ENCODE peak calls at places on chromosomes 4 and X, in eight cellular contexts. A, F, P, E, M, Q, G and N are unnamed samples.

GRCh38 chr4:121764702-121765367 is at the start of gene SMIM43:
- DNase-seq in A (no peak), F (no peak), P (peak; percentile 51), E (no peak), M (no peak), Q (no peak), G (no peak), N (no peak)

GRCh38 chr4:19987746-19988145 is 264.0 kb upstream of the SLIT2 start:
- DNase-seq in A (peak; percentile 26), F (no peak), P (peak; percentile 72), E (no peak), M (no peak), Q (no peak), G (no peak), N (no peak)

GRCh38 chrX:132815643-132816042 is 142.8 kb downstream of the HS6ST2 start:
- DNase-seq in A (no peak), F (no peak), P (no peak), E (no peak), M (no peak), Q (no peak), G (no peak), N (no peak)

GRCh38 chr4:86050516-86050915 is 309.3 kb downstream of the MAPK10 start:
- DNase-seq in A (no peak), F (no peak), P (peak; percentile 53), E (no peak), M (no peak), Q (no peak), G (no peak), N (no peak)

GRCh38 chr4:4761128-4761991 is 98.1 kb upstream of the MSX1 start:
- DNase-seq in A (no peak), F (peak; percentile 76), P (peak; percentile 25), E (no peak), M (no peak), Q (no peak), G (no peak), N (no peak)

GRCh38 chrX:13742397-13743176 is 8.0 kb downstream of the OFD1 start:
- DNase-seq in A (no peak), F (no peak), P (no peak), E (no peak), M (no peak), Q (no peak), G (no peak), N (no peak)

GRCh38 chrX:83966347-83966746 is 105.4 kb downstream of the CYLC1 start:
- DNase-seq in A (no peak), F (no peak), P (no peak), E (no peak), M (no peak), Q (no peak), G (no peak), N (no peak)

GRCh38 chrX:12076046-12076445 is 62.2 kb upstream of the FRMPD4 start:
- DNase-seq in A (no peak), F (no peak), P (peak; percentile 0), E (no peak), M (no peak), Q (no peak), G (no peak), N (no peak)

GRCh38 chrX:50707376-50707775 is 106.6 kb downstream of the SHROOM4 start:
- DNase-seq in A (no peak), F (no peak), P (no peak), E (no peak), M (no peak), Q (no peak), G (no peak), N (no peak)

GRCh38 chr4:1493540-1494287 is 87.5 kb upstream of the NKX1-1 start:
- DNase-seq in A (no peak), F (no peak), P (no peak), E (no peak), M (no peak), Q (peak; percentile 1), G (no peak), N (no peak)

GRCh38 chr4:169051936-169052335 is 41.9 kb upstream of the CBR4 start:
- DNase-seq in A (no peak), F (no peak), P (no peak), E (no peak), M (no peak), Q (no peak), G (no peak), N (no peak)

GRCh38 chr4:2939383-2940243 is 23.6 kb downstream of the NOP14 start:
- DNase-seq in A (no peak), F (no peak), P (no peak), E (peak; percentile 26), M (peak; percentile 49), Q (peak; percentile 12), G (peak; percentile 25), N (no peak)

GRCh38 chr4:48333587-48333986 is 7.7 kb upstream of the SLAIN2 start:
- DNase-seq in A (no peak), F (no peak), P (peak; percentile 27), E (no peak), M (no peak), Q (no peak), G (no peak), N (no peak)

GRCh38 chrX:129738466-129739308 is at the start of gene XPNPEP2:
- DNase-seq in A (no peak), F (no peak), P (peak; percentile 51), E (no peak), M (peak; percentile 80), Q (no peak), G (no peak), N (peak; percentile 24)

GRCh38 chr4:88672987-88673386 is 24.6 kb downstream of the NAP1L5 start:
- DNase-seq in A (no peak), F (no peak), P (peak; percentile 54), E (no peak), M (no peak), Q (no peak), G (no peak), N (no peak)

GRCh38 chr4:127856485-127857447 is 23.9 kb upstream of the PLK4 start:
- DNase-seq in A (peak; percentile 55), F (no peak), P (peak; percentile 93), E (no peak), M (no peak), Q (no peak), G (no peak), N (no peak)

GRCh38 chr4:41061482-41062185 is 152.7 kb downstream of the APBB2 start:
- DNase-seq in A (no peak), F (no peak), P (peak; percentile 28), E (no peak), M (no peak), Q (no peak), G (no peak), N (no peak)

GRCh38 chr4:92497141-92497540 is 193.4 kb downstream of the GRID2 start:
- DNase-seq in A (no peak), F (no peak), P (no peak), E (no peak), M (no peak), Q (no peak), G (no peak), N (no peak)

GRCh38 chrX:39298821-39299220 is 497.6 kb downstream of the MID1IP1 start:
- DNase-seq in A (no peak), F (no peak), P (no peak), E (no peak), M (no peak), Q (no peak), G (no peak), N (no peak)
- H3K9me3 ChIP-seq in A (no peaks in the 10 kb centered on the region), F (no peaks in the 10 kb centered on the region), P (no peaks in the 10 kb centered on the region), E (no peaks in the 10 kb centered on the region), M (no peaks in the 10 kb centered on the region), Q (no peaks in the 10 kb centered on the region), G (no peaks in the 10 kb centered on the region), N (no peaks in the 10 kb centered on the region)

DNA sequence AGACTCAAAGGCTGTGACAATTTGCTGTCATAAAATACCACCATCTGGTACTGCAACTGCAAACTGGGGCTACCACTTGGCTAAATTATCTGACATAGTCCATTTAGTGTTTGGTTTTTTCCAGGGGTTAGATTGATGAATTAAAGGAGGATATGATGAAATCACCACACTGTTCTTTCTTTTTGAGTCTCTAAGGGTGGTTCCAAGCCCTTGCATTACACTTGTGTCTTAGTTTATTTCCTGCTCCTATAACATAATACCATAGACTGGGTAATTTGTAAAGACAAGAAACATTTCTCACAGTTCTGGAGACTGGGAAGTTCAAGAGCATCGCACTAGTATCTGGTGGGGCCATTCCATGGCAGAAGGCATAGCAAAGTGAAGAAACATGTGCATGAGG is 32.0 kb upstream of the CD38 start:
- DNase-seq in A (no peak), F (no peak), P (no peak), E (no peak), M (no peak), Q (no peak), G (no peak), N (no peak)
- H3K9me3 ChIP-seq in A (peaks cover 15% of the 10 kb centered on the region), F (no peaks in the 10 kb centered on the region), P (no peaks in the 10 kb centered on the region), E (peaks cover 4% of the 10 kb centered on the region), M (no peaks in the 10 kb centered on the region), Q (peaks cover 7% of the 10 kb centered on the region), G (no peaks in the 10 kb centered on the region), N (no peaks in the 10 kb centered on the region)

DNA sequence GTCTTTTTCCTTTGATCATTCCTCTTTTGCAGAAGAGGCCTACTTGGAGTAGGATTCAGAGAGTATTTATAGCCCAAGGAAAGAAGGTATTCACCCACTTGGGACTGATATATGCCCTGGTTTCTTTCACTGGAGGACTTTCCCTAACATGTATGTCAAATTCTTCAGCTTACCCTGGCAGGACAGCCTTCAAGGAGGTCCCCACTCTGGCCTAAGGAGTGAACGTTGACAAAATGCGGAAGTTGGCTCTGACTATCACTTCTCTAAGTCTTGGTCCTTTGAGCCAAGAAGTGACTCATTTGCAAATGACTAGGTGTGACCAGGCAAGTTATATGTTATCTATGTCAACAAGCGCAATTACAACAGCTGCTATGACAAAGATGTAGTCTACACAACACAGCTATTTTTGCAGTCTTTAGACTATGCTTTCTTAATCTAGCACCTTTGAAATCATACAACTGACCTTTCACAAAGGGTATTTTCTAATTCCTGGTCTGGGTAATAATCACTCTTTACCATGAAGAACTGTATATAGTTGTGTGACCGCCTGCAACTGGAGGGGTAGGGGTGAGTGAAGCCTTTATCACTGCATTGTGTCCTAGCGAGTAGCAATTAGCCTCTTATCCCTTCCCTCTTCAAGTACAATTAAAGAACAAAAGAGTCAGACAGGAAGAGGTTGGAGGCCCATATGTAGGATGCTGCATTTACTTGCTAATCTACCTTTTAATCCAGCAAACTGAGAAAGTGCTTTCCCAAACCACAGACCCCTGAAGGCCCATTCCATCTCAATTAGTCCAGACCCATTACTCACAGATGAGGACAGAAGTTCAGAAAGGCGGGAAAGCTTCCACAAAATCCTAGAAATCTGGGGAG is 50.1 kb downstream of the RASGEF1B start:
- DNase-seq in A (no peak), F (no peak), P (peak; percentile 36), E (peak; percentile 47), M (no peak), Q (no peak), G (no peak), N (no peak)
- H3K9me3 ChIP-seq in A (no peaks in the 10 kb centered on the region), F (no peaks in the 10 kb centered on the region), P (no peaks in the 10 kb centered on the region), E (peaks cover 5% of the 10 kb centered on the region), M (no peaks in the 10 kb centered on the region), Q (no peaks in the 10 kb centered on the region), G (no peaks in the 10 kb centered on the region), N (no peaks in the 10 kb centered on the region)

DNA sequence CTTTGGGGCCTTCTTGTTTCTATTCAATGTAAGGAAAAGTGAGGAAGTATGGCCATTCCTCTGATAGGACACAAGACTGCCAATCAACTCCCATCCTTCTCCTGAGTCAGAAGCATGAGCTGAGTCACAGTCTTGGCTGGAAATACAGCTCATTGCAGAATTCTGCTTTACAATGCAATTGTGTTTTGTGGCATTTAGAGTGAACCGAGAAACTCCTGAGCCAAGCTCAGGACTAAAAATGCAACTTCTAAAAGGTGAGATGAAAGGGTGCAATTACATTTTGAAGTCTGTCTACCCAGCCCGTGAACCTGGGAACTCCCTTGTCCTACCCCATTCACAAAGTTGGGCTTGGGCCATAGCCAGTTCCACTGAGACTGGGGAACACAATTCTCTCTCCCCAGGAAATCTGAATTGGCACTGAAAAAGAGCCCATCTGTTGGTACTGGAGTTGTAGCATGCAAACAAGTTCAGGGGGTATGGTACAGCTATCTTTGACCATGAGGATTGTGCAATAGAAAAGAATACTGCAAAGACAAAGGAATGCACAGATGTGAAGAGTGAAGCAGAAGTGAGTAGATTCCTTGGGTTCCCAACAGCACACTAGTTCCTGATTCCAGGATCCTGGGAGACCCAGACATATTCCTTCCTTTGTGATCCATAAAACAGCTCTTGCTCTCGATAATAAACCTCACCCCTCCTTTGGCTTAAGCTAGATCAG is 43.1 kb upstream of the CTAG2 start:
- DNase-seq in A (no peak), F (no peak), P (peak; percentile 83), E (no peak), M (no peak), Q (no peak), G (no peak), N (no peak)
- H3K9me3 ChIP-seq in A (no peaks in the 10 kb centered on the region), F (no peaks in the 10 kb centered on the region), P (no peaks in the 10 kb centered on the region), E (no peaks in the 10 kb centered on the region), M (no peaks in the 10 kb centered on the region), Q (no peaks in the 10 kb centered on the region), G (no peaks in the 10 kb centered on the region), N (no peaks in the 10 kb centered on the region)